ENCODE peak calls at places on chromosome 13, in five cellular contexts. W, O, F, C and M are unnamed samples.
A peak's percentile ranks its signal among the peaks of the same experiment; 100 is the strongest.

GRCh38 chr13:105196052-105196451 is 1339.4 kb downstream of the EFNB2 start:
- DNase-seq in W (no peak), O (no peak), F (no peak), C (no peak), M (no peak)

GRCh38 chr13:79861731-79862130 is 380.8 kb downstream of the NDFIP2 start:
- DNase-seq in W (no peak), O (no peak), F (no peak), C (no peak), M (no peak)

GRCh38 chr13:29535663-29536655 is 59.5 kb downstream of the SLC7A1 start:
- DNase-seq in W (no peak), O (no peak), F (no peak), C (no peak), M (no peak)

GRCh38 chr13:111241006-111241755 is 79.3 kb upstream of the TEX29 start:
- DNase-seq in W (no peak), O (no peak), F (no peak), C (no peak), M (no peak)

GRCh38 chr13:44191504-44192171 is 182.0 kb upstream of the SERP2 start:
- DNase-seq in W (peak; percentile 63), O (peak; percentile 22), F (no peak), C (no peak), M (no peak)

GRCh38 chr13:44431150-44431549 is 57.5 kb downstream of the SERP2 start:
- DNase-seq in W (peak; percentile 55), O (no peak), F (no peak), C (no peak), M (no peak)

GRCh38 chr13:83919775-83920174 is 37.5 kb upstream of the SLITRK1 start:
- DNase-seq in W (no peak), O (no peak), F (no peak), C (no peak), M (no peak)

GRCh38 chr13:24253520-24254150 is 55.7 kb upstream of the C1QTNF9 start:
- DNase-seq in W (no peak), O (no peak), F (no peak), C (no peak), M (no peak)

GRCh38 chr13:27448308-27448707 is 2.1 kb downstream of the MTIF3 start:
- DNase-seq in W (no peak), O (no peak), F (no peak), C (peak; percentile 33), M (no peak)

GRCh38 chr13:27449081-27449603 is 1.2 kb downstream of the MTIF3 start:
- DNase-seq in W (peak; percentile 26), O (no peak), F (no peak), C (no peak), M (no peak)

GRCh38 chr13:27450921-27451461 is 627 bp upstream of the MTIF3 start:
- DNase-seq in W (peak; percentile 54), O (peak; percentile 38), F (peak; percentile 76), C (peak; percentile 48), M (no peak)

GRCh38 chr13:27446986-27447583 is 3.3 kb downstream of the MTIF3 start:
- DNase-seq in W (no peak), O (no peak), F (no peak), C (no peak), M (no peak)

GRCh38 chr13:27449936-27450828 is at the start of gene MTIF3:
- DNase-seq in W (peak; percentile 97), O (peak; percentile 94), F (peak; percentile 96), C (peak; percentile 91), M (peak; percentile 95)
- TF ChIP-seq CTCF in W (peak; percentile 3), O (no peak), F (no peak), C (no peak), M (no peak)

DNA sequence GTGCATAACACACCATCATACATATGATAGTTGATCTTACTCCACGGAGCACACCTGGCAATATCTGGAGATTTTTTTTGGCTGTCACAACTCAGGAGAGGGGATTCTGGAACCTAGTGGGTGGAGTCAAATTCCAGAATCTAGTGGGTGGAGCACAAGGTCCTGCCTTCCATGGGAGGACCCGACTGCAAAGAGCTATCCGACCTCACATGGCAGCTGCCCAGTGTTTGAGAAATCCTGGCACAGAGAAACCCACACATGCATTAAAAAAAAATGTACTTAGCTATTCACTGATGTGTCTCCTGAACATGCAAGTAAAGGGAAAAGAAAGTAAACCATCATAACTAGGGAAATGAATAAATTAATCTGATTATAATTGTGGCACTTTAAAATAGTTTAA is 300.1 kb downstream of the MYO16 start:
- DNase-seq in W (no peak), O (no peak), F (no peak), C (no peak), M (no peak)
- H3K27me3 ChIP-seq in W (no peaks in the 10 kb centered on the region), O (no peaks in the 10 kb centered on the region), F (no peaks in the 10 kb centered on the region), C (no peaks in the 10 kb centered on the region), M (no peaks in the 10 kb centered on the region)

DNA sequence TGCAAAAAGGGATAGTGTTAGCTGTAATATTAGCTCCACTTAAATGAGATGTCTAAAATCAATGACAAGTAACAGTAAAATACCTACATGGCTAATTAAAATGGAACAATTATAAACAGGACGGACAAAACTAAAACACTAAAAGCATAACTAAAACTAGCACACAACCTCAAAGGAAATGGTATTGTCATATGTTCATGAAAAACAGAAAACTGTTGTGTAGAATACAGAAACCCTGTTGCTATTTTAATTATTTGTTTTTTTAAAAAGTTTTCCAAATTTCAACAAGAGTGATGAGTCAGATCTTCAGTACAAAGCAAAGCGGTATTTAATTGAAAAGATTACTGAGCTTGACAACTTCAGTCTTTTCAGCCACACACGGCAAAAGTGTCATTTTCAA is 4.2 kb downstream of the RCBTB2 start:
- DNase-seq in W (no peak), O (no peak), F (no peak), C (no peak), M (no peak)
- TF ChIP-seq CTCF in W (no peak), O (no peak), F (no peak), C (no peak), M (no peak)

GRCh38 chr13:26548251-26548765 is 9.2 kb upstream of the WASF3 start:
- DNase-seq in W (no peak), O (no peak), F (no peak), C (no peak), M (no peak)
- H3K27me3 ChIP-seq in W (no peaks in the 10 kb centered on the region), O (peaks cover 8% of the 10 kb centered on the region), F (peaks cover 4% of the 10 kb centered on the region), C (peaks cover 17% of the 10 kb centered on the region), M (peaks cover 24% of the 10 kb centered on the region)

GRCh38 chr13:30676672-30677071 is 58.7 kb upstream of the ALOX5AP start:
- DNase-seq in W (no peak), O (no peak), F (no peak), C (no peak), M (no peak)
- TF ChIP-seq CTCF in W (no peak), O (no peak), F (peak; percentile 7), C (peak; percentile 29), M (no peak)

GRCh38 chr13:21672811-21673591 is 2.1 kb downstream of the FGF9 start:
- DNase-seq in W (no peak), O (no peak), F (no peak), C (no peak), M (no peak)

GRCh38 chr13:21675095-21676007 is 4.5 kb downstream of the FGF9 start:
- DNase-seq in W (peak; percentile 61), O (peak; percentile 43), F (peak; percentile 69), C (peak; percentile 47), M (no peak)

GRCh38 chr13:21674271-21675009 is 3.6 kb downstream of the FGF9 start:
- DNase-seq in W (no peak), O (peak; percentile 24), F (no peak), C (peak; percentile 30), M (no peak)

GRCh38 chr13:21671793-21672680 is 1.2 kb downstream of the FGF9 start:
- DNase-seq in W (no peak), O (no peak), F (no peak), C (no peak), M (no peak)

GRCh38 chr13:21673592-21674270 is 2.9 kb downstream of the FGF9 start:
- DNase-seq in W (peak; percentile 59), O (peak; percentile 52), F (peak; percentile 67), C (peak; percentile 40), M (no peak)
- H3K27me3 ChIP-seq in W (no peaks in the 10 kb centered on the region), O (peaks cover 56% of the 10 kb centered on the region), F (peaks cover 15% of the 10 kb centered on the region), C (peaks cover 71% of the 10 kb centered on the region), M (peaks cover 51% of the 10 kb centered on the region)